ENCODE peak calls at places on chromosomes 2 and 18, in five cellular contexts. X, V, Q, I and F are unnamed samples.

GRCh38 chr2:10911291-10912075 is at the start of gene KCNF1:
- DNase-seq in X (peak; percentile 56), I (peak; percentile 55), V (no peak), Q (peak; percentile 30), F (peak; percentile 72)

GRCh38 chr2:168194784-168195522 is 52.4 kb downstream of the STK39 start:
- DNase-seq in X (peak; percentile 70), V (no peak), Q (no peak), I (peak; percentile 16), F (no peak)

GRCh38 chr2:239286901-239287300 is 113.9 kb downstream of the HDAC4 start:
- DNase-seq in V (no peak), I (no peak), X (no peak), Q (no peak), F (no peak)

GRCh38 chr2:240403358-240404104 is 31.9 kb upstream of the GPC1 start:
- DNase-seq in X (no peak), Q (no peak), I (no peak), V (no peak), F (no peak)

GRCh38 chr2:149329068-149329467 is 1.3 kb upstream of the LYPD6 start:
- DNase-seq in Q (peak; percentile 32), I (no peak), V (no peak), X (no peak), F (no peak)

GRCh38 chr18:58792086-58792485 is 72.6 kb upstream of the ZNF532 start:
- DNase-seq in X (no peak), V (no peak), I (no peak), Q (no peak), F (no peak)

GRCh38 chr2:64698668-64699444 is 45.1 kb upstream of the SERTAD2 start:
- DNase-seq in I (peak; percentile 90), X (peak; percentile 88), Q (no peak), V (peak; percentile 74), F (peak; percentile 82)

GRCh38 chr2:98027955-98028593 is 32.3 kb upstream of the TMEM131 start:
- DNase-seq in X (peak; percentile 34), I (peak; percentile 35), Q (no peak), V (peak; percentile 29), F (peak; percentile 53)

GRCh38 chr18:61628085-61628484 is 264.7 kb downstream of the RNF152 start:
- DNase-seq in Q (no peak), I (no peak), V (no peak), X (peak; percentile 45), F (peak; percentile 36)

GRCh38 chr2:197107291-197108269 is 181.1 kb upstream of the PGAP1 start:
- DNase-seq in Q (no peak), X (peak; percentile 78), V (peak; percentile 28), I (peak; percentile 76), F (peak; percentile 69)

GRCh38 chr2:13005761-13006336 is 289.1 kb downstream of the TRIB2 start:
- DNase-seq in V (no peak), I (peak; percentile 51), X (peak; percentile 41), Q (no peak), F (peak; percentile 85)

GRCh38 chr18:41312241-41312590 is 642.8 kb upstream of the PIK3C3 start:
- DNase-seq in X (no peak), I (no peak), Q (no peak), V (no peak), F (no peak)

GRCh38 chr2:146587291-146587713 is 1257.5 kb upstream of the ACVR2A start:
- DNase-seq in X (no peak), Q (no peak), I (no peak), V (no peak), F (no peak)

GRCh38 chr2:72148975-72149555 is 1.4 kb upstream of the CYP26B1 start:
- DNase-seq in X (peak; percentile 16), I (no peak), V (no peak), Q (peak; percentile 63), F (peak; percentile 22)

GRCh38 chr2:239240480-239240881 is 160.3 kb downstream of the HDAC4 start:
- DNase-seq in X (no peak), I (no peak), Q (no peak), V (no peak), F (no peak)

GRCh38 chr18:35570182-35570581 is 11.4 kb upstream of the GALNT1 start:
- DNase-seq in V (no peak), I (no peak), X (no peak), Q (no peak), F (no peak)

GRCh38 chr2:37412201-37412600 is 67.8 kb downstream of the QPCT start:
- DNase-seq in I (no peak), X (no peak), Q (no peak), V (no peak), F (no peak)

GRCh38 chr18:34322365-34323289 is 97.9 kb upstream of the NOL4 start:
- DNase-seq in X (peak; percentile 66), Q (peak; percentile 90), I (peak; percentile 82), V (no peak), F (peak; percentile 74)

GRCh38 chr2:112137516-112138142 is 556 bp upstream of the FBLN7 start:
- DNase-seq in V (peak; percentile 24), I (no peak), Q (peak; percentile 29), X (peak; percentile 47), F (no peak)

GRCh38 chr2:196463706-196464105 is 175.8 kb upstream of the CCDC150 start:
- DNase-seq in Q (no peak), X (no peak), I (no peak), V (no peak), F (no peak)

GRCh38 chr2:84636080-84636971 is 120.0 kb downstream of the DNAH6 start:
- DNase-seq in X (no peak), V (no peak), Q (peak; percentile 63), I (no peak), F (no peak)

GRCh38 chr18:73715228-73715670 is 432.4 kb downstream of the FBXO15 start:
- DNase-seq in X (no peak), I (no peak), V (no peak), Q (no peak), F (peak; percentile 59)

GRCh38 chr18:4468515-4468914 is 13.4 kb upstream of the DLGAP1 start:
- DNase-seq in X (no peak), Q (no peak), I (no peak), V (no peak), F (no peak)

GRCh38 chr2:75555701-75556100 is 5.0 kb downstream of the EVA1A start:
- DNase-seq in I (no peak), V (no peak), X (no peak), Q (no peak), F (no peak)

GRCh38 chr2:128282976-128283810 is 35.5 kb downstream of the HS6ST1 start:
- DNase-seq in X (no peak), Q (no peak), I (no peak), V (no peak), F (no peak)

GRCh38 chr2:128284037-128284441 is 34.6 kb downstream of the HS6ST1 start:
- DNase-seq in X (no peak), I (no peak), Q (no peak), V (no peak), F (no peak)

GRCh38 chr2:128285329-128285931 is 33.2 kb downstream of the HS6ST1 start:
- DNase-seq in Q (no peak), I (no peak), V (no peak), X (no peak), F (no peak)

GRCh38 chr2:128286011-128286721 is 32.5 kb downstream of the HS6ST1 start:
- DNase-seq in V (no peak), Q (no peak), X (no peak), I (no peak), F (no peak)

DNA sequence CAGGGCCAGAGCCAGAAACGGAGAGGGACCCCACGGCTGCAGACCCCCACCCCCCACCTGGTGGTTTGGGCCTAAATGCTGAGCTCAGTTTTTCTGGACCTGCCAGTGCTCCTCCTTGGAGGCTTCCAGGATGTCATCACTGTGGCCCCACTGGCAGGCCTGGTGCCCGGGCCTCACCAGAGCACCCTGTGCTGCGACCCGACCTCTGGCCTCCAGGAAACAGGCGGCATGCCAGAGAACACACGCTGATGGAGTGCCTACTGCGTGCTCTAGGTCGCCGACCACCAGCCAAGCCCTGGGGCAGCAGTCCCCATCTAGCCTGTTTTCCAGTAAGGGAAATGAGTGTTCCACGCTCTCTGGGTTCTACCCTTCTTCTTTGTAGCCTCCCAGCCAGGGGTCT is 33.8 kb downstream of the HS6ST1 start:
- DNase-seq in V (no peak), I (no peak), Q (no peak), X (no peak), F (no peak)
- TF ChIP-seq CTCF in V (no peak), I (no peak), Q (no peak), X (no peak), F (no peak)

DNA sequence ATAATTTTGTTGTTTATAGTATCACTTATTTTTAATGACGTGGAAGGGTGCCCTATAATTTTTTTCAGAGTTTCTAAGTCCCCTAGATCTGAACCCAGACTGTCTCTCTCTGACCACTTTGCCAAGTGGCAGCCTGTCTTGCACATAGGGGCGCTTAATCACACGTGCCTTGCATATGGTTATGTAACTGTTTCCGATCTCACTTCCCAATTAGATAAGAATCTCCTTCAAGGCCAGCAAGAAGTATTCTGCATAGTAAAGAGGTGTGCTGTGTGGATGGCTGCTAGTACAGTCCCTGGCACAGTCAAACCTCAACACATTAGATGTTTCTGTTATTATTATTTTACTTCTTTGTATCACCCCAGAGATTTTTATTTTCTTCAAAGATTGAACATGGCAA is 197.9 kb upstream of the SIX2 start:
- DNase-seq in Q (no peak), V (no peak), I (no peak), X (no peak), F (no peak)
- H3K4me3 ChIP-seq in Q (no peak overlapping the region), V (no peak overlapping the region), I (no peak overlapping the region), X (no peak overlapping the region), F (no peak overlapping the region)

GRCh38 chr18:63317982-63318881 is 1.3 kb downstream of the BCL2 start:
- DNase-seq in I (no peak), X (no peak), V (no peak), Q (peak; percentile 81), F (no peak)

GRCh38 chr18:63318882-63319382 is 637 bp downstream of the BCL2 start:
- DNase-seq in Q (no peak), V (no peak), X (no peak), I (peak; percentile 41), F (no peak)

GRCh38 chr18:63315879-63316278 is 3.7 kb downstream of the BCL2 start:
- DNase-seq in I (no peak), X (no peak), Q (no peak), V (no peak), F (no peak)

GRCh38 chr18:63316612-63317555 is 2.7 kb downstream of the BCL2 start:
- DNase-seq in Q (no peak), X (no peak), I (no peak), V (no peak), F (no peak)

DNA sequence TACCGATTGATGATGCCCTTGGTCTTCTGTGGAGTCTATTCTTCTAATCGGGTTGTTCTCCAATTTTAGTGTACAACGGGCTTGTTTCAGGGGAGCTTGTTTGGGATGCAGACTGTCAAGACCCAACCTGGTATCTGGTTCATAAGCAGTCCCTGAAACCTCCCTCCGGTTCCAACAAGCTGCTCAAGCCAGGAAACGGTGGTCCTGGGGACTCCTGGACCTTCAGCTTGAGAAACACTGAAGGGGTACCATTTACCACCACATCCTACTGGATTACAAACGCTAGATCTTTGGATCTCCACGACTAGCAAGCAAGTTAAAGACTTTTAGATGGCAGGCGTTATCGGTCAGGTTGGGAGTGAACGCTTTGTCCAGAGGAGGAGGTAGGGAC is 2.0 kb downstream of the BCL2 start:
- DNase-seq in Q (no peak), I (no peak), X (no peak), V (no peak), F (no peak)
- TF ChIP-seq CTCF in Q (no peak), I (no peak), X (no peak), V (no peak), F (no peak)

DNA sequence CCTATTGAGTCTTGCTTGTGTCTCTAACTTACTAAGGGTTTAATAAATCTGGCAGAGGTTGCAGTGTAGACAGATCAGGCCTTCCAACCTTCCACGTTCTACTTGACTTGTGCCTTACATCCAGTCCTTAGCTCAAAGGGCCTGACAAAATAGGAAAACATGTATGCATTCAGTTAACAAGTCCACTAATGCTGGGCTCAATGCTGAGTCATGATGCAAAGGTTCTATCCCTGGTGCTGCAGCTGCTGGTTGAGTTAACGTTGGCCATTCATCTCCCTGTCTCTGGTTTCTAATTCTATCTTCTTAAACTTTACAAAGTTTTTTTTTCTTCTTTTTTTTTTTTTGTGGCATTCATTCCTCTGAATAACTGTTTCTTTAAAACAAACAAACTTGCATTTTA is 46.3 kb upstream of the ITGB6 start:
- DNase-seq in Q (no peak), V (no peak), X (peak; percentile 52), I (peak; percentile 48), F (no peak)
- H3K4me3 ChIP-seq in Q (no peak overlapping the region), V (no peak overlapping the region), X (no peak overlapping the region), I (no peak overlapping the region), F (no peak overlapping the region)